ENCODE peak calls at places on chromosomes 16 and 17, in six cellular contexts. A is colonic mucosa, J is WTC11, B is astrocyte of the spinal cord, C is ovary, R is B cell. Y is an unnamed sample.

GRCh38 chr16:23387666-23388065 is 65.3 kb downstream of the COG7 start:
- DNase-seq in R (no peak), C (no peak), B (no peak), J (no peak), A (no peak), Y (no peak)

GRCh38 chr17:75459590-75460267 is 3.3 kb downstream of the TMEM94 start:
- DNase-seq in R (no peak), A (peak), J (no peak), B (no peak), C (no peak), Y (no peak)

GRCh38 chr17:82228842-82229685 is at the start of gene SLC16A3:
- DNase-seq in B (peak), A (peak), C (no peak), R (peak), J (peak), Y (peak)

GRCh38 chr17:37820313-37821024 is 75.6 kb upstream of the HNF1B start:
- DNase-seq in B (no peak), C (no peak), A (no peak), R (peak), J (no peak), Y (no peak)

GRCh38 chr17:17561408-17562144 is 29.9 kb downstream of the PEMT start:
- DNase-seq in J (no peak), B (no peak), C (no peak), A (peak), R (peak), Y (no peak)

GRCh38 chr17:56608941-56609340 is 15.4 kb downstream of the NOG start:
- DNase-seq in A (no peak), J (no peak), C (no peak), R (no peak), B (no peak), Y (no peak)

GRCh38 chr17:74761931-74762330 is 13.5 kb downstream of the NHERF1 start:
- DNase-seq in B (no peak), R (no peak), A (no peak), C (no peak), J (no peak), Y (no peak)

GRCh38 chr16:69618721-69619120 is 53.0 kb downstream of the NFAT5 start:
- DNase-seq in C (no peak), J (no peak), R (no peak), B (no peak), A (no peak), Y (no peak)

GRCh38 chr16:9102379-9102778 is 10.9 kb downstream of the HAPSTR1 start:
- DNase-seq in B (peak), C (no peak), R (no peak), A (no peak), J (no peak), Y (no peak)

GRCh38 chr17:67276075-67276474 is 31.1 kb upstream of the HELZ start:
- DNase-seq in A (no peak), B (no peak), C (no peak), J (peak), R (no peak), Y (no peak)

DNA sequence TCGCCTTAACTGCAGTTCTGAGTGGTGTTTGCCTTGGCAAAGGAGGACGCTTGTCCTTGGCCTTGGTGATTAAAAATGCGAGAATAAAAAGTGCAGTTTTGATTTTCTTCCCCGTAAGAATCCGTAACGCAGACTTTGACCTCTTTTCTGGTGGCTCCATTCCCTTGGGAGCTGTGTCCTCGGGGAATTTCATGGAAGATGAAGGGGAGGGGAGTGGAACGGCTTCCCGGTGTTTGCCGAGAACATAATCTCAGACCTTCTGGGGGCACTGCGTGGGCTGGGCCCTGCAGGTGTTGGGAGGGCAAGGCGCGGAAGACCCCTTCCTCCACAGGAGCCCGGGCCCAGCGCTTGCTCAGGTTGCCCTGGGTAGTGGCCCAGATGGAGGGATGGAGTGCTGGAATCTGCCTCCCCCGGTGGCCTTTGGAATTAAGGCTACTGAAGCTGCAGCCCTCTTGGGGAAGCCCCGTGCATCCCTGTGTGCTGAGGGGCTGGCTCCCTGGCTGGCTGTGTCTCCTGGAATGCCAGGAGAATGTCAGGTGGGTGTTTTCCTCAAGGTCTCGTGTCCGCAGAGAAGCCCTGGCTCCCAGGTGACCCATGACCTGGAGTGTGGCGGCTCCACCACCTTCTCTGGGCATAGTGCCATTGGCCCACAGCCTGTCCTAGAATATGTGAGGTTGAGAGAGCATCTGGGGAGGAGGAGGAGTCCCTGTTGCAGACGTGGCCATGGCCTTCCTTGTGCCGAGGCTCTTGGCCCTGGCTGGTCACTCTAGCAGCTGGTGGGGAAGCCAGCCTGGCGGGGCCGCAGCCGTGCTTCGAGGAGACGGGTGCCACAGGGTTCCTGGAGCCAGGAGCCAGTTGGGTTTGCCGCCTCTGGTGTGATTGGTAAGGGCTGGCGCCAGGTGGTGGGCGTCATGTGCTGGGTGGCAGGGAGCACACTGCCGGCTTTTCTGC is 3.1 kb downstream of the BAIAP2 start:
- DNase-seq in A (no peak), C (peak), J (no peak), R (no peak), B (no peak), Y (peak)
- TF ChIP-seq CTCF in A (no peak), C (no peak), J (no peak), R (no peak), B (no peak), Y (no peak)

DNA sequence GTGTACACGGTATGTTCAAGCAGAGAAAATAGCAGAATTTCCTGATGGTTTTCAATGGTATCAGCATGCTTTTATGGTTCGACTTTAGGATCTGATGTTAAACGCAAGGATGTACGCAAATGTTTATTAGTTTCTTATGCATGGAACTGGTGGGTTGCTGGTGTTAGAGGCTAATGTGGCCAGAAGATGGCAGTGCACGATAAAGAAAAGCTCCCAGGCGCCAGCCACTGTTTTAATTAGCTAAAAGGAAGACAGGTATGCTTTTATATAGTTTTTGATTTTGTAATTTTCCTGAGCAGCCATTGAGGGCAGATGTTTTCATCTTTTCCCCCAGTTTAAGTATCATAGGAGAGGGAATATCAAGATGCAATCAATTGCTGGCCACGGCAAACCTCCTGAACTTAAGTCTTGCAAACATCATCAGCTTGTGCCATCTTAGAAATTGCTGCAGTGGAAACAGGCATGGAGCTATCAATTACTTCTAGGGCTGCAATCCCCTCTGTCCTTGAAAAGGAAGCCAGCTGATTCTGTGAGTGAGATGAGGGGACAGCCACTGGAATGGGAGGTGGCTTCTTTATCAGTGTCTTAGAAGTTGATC is 648.5 kb upstream of the RBFOX1 start:
- DNase-seq in J (no peak), C (no peak), R (no peak), B (no peak), A (peak), Y (peak)
- TF ChIP-seq CTCF in J (no peak), C (no peak), R (no peak), B (no peak), A (peak), Y (peak)

GRCh38 chr16:48434653-48435318 is 49.6 kb upstream of the SIAH1 start:
- DNase-seq in J (no peak), C (no peak), R (no peak), B (peak), A (no peak), Y (no peak)
- TF ChIP-seq CTCF in J (no peak), C (no peak), R (no peak), B (no peak), A (no peak), Y (no peak)

GRCh38 chr16:67280090-67281015 is 1.0 kb downstream of the PLEKHG4 start:
- DNase-seq in B (no peak), R (no peak), J (no peak), A (no peak), C (no peak), Y (no peak)

GRCh38 chr16:67277999-67278772 is 1.1 kb upstream of the PLEKHG4 start:
- DNase-seq in A (peak), C (no peak), J (no peak), R (no peak), B (peak), Y (peak)

GRCh38 chr16:67279296-67280089 is at the start of gene PLEKHG4:
- DNase-seq in A (peak), R (peak), J (peak), C (peak), B (peak), Y (peak)

GRCh38 chr16:67277294-67277998 is 1.9 kb upstream of the PLEKHG4 start:
- DNase-seq in C (peak), B (peak), A (peak), R (no peak), J (no peak), Y (peak)

GRCh38 chr16:67278773-67279295 is 498 bp upstream of the PLEKHG4 start:
- DNase-seq in A (peak), C (no peak), B (no peak), J (peak), R (peak), Y (peak)
- TF ChIP-seq CTCF in A (peak), C (no peak), B (peak), J (no peak), R (no peak), Y (no peak)

GRCh38 chr17:28548417-28549130 is 3.9 kb downstream of the UNC119 start:
- DNase-seq in J (no peak), B (no peak), A (no peak), C (no peak), R (no peak), Y (no peak)
- TF ChIP-seq CTCF in J (no peak), B (no peak), A (peak), C (no peak), R (peak), Y (no peak)

DNA sequence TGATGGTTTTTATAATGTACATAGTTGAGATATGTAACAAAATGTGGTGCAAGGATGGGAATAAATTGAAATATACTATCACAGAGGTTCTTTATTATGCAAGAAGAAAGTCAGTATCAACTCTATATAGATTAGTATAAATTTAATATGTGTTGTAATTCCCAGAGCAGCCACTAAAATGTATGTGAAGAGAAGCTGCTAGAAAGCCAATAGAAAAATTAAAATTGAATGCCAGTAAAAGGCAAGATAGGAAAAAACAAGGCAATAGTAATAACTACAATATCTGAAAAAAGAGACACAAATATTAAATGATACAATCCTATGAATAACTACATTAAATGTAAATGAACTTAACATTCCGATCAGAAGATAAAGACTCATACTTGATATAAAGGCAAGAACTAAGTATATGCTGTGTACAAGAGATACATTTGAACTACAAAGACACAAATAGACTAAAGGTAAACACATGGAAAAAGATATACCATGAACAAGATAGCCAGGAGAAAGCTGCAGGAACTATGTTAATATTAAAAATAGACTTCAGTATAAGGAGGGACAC is 92.0 kb downstream of the ABCA8 start:
- DNase-seq in A (no peak), R (no peak), B (no peak), J (no peak), C (no peak), Y (no peak)
- TF ChIP-seq CTCF in A (no peak), R (no peak), B (no peak), J (no peak), C (no peak), Y (no peak)

GRCh38 chr17:33689725-33690124 is 396.6 kb upstream of the ASIC2 start:
- DNase-seq in A (no peak), J (no peak), R (no peak), B (no peak), C (no peak), Y (no peak)
- TF ChIP-seq CTCF in A (no peak), J (no peak), R (no peak), B (no peak), C (no peak), Y (no peak)